ENCODE peak calls at places on chromosome 10, in eight cellular contexts. D is GM06990; X is HepG2; C is A549; O is anterior cingulate cortex; W is astrocyte; Q is CD4-positive, CD25-positive, alpha-beta regulatory T cell; K is NCI-H748 treated with DMSO at 0.1 percent for 48 hours. M is an unnamed sample.

GRCh38 chr10:105241254-105241653 is 600.2 kb downstream of the SORCS3 start:
- DNase-seq in D (no peak), X (no peak), C (no peak), O (no peak), W (no peak), Q (no peak), K (no peak), M (no peak)

GRCh38 chr10:32318476-32318896 is 28.5 kb downstream of the EPC1 start:
- DNase-seq in D (peak), X (no peak), C (no peak), O (no peak), W (no peak), Q (no peak), K (no peak), M (peak)

GRCh38 chr10:62726142-62726541 is 78.4 kb upstream of the ADO start:
- DNase-seq in D (peak), X (no peak), C (no peak), O (no peak), W (no peak), Q (no peak), K (no peak), M (no peak)

GRCh38 chr10:24866615-24867583 is 85.5 kb downstream of the PRTFDC1 start:
- DNase-seq in D (no peak), X (peak), C (peak), O (peak), W (peak), Q (no peak), K (no peak), M (peak)

GRCh38 chr10:131002031-131002861 is 309.3 kb downstream of the TCERG1L start:
- DNase-seq in D (no peak), X (no peak), C (no peak), O (peak), W (no peak), Q (no peak), K (no peak), M (no peak)

GRCh38 chr10:125691160-125691981 is 8.4 kb upstream of the TEX36 start:
- DNase-seq in D (no peak), X (no peak), C (no peak), O (no peak), W (peak), Q (no peak), K (peak), M (peak)

GRCh38 chr10:132420469-132421376 is 23.7 kb downstream of the PWWP2B start:
- DNase-seq in D (no peak), X (peak), C (peak), O (no peak), W (no peak), Q (no peak), K (no peak), M (peak)

GRCh38 chr10:90960355-90960814 is 39.5 kb upstream of the ANKRD1 start:
- DNase-seq in D (peak), X (no peak), C (peak), O (no peak), W (peak), Q (no peak), K (no peak), M (peak)

GRCh38 chr10:79052311-79053080 is 16.3 kb upstream of the ZMIZ1 start:
- DNase-seq in D (no peak), X (peak), C (peak), O (no peak), W (peak), Q (no peak), K (no peak), M (no peak)

GRCh38 chr10:21529236-21529910 is 3.9 kb upstream of the SKIDA1 start:
- DNase-seq in D (no peak), X (no peak), C (peak), O (no peak), W (no peak), Q (no peak), K (peak), M (no peak)

GRCh38 chr10:44671321-44671720 is 239.8 kb upstream of the TMEM72 start:
- DNase-seq in D (no peak), X (no peak), C (no peak), O (no peak), W (no peak), Q (no peak), K (no peak), M (no peak)

GRCh38 chr10:104307576-104308438 is 30.5 kb downstream of the ITPRIP start:
- DNase-seq in D (no peak), X (no peak), C (no peak), O (no peak), W (peak), Q (no peak), K (no peak), M (no peak)

GRCh38 chr10:64036306-64036930 is 515.2 kb downstream of the REEP3 start:
- DNase-seq in D (no peak), X (no peak), C (no peak), O (peak), W (no peak), Q (no peak), K (no peak), M (no peak)

GRCh38 chr10:104026762-104027161 is 58.9 kb downstream of the COL17A1 start:
- DNase-seq in D (no peak), X (no peak), C (peak), O (no peak), W (no peak), Q (no peak), K (no peak), M (no peak)

GRCh38 chr10:62374862-62375710 is 917 bp downstream of the ZNF365 start:
- DNase-seq in D (no peak), X (no peak), C (peak), O (peak), W (no peak), Q (peak), K (no peak), M (no peak)

GRCh38 chr10:2282194-2282593 is 544.9 kb upstream of the ADARB2 start:
- DNase-seq in D (no peak), X (no peak), C (no peak), O (no peak), W (no peak), Q (no peak), K (no peak), M (no peak)

GRCh38 chr10:7572435-7572834 is 94.3 kb downstream of the ITIH5 start:
- DNase-seq in D (no peak), X (no peak), C (no peak), O (peak), W (no peak), Q (no peak), K (no peak), M (no peak)

GRCh38 chr10:75209325-75210192 is 1.0 kb upstream of the VDAC2 start:
- DNase-seq in D (no peak), X (no peak), C (peak), O (peak), W (peak), Q (peak), K (no peak), M (peak)

GRCh38 chr10:27513451-27514191 is 9.5 kb downstream of the RAB18 start:
- DNase-seq in D (no peak), X (no peak), C (no peak), O (no peak), W (peak), Q (no peak), K (no peak), M (peak)

GRCh38 chr10:5283305-5284158 is 81.2 kb upstream of the UCN3 start:
- DNase-seq in D (no peak), X (peak), C (peak), O (no peak), W (peak), Q (peak), K (peak), M (peak)

GRCh38 chr10:45557275-45557905 is 115.2 kb downstream of the ZFAND4 start:
- DNase-seq in D (peak), X (peak), C (no peak), O (no peak), W (no peak), Q (no peak), K (no peak), M (no peak)

GRCh38 chr10:62632071-62632809 is 172.3 kb upstream of the ADO start:
- DNase-seq in D (peak), X (no peak), C (peak), O (no peak), W (peak), Q (peak), K (peak), M (no peak)

GRCh38 chr10:96377816-96378294 is 19.1 kb upstream of the OPALIN start:
- DNase-seq in D (no peak), X (peak), C (no peak), O (no peak), W (no peak), Q (no peak), K (no peak), M (no peak)

GRCh38 chr10:127405221-127405620 is 143.9 kb upstream of the NPS start:
- DNase-seq in D (no peak), X (no peak), C (no peak), O (no peak), W (peak), Q (no peak), K (no peak), M (peak)

GRCh38 chr10:67793313-67793712 is 44.7 kb downstream of the DNAJC12 start:
- DNase-seq in D (no peak), X (no peak), C (no peak), O (no peak), W (no peak), Q (no peak), K (no peak), M (no peak)

GRCh38 chr10:125014086-125014830 is 72.3 kb downstream of the ZRANB1 start:
- DNase-seq in D (no peak), X (no peak), C (no peak), O (no peak), W (no peak), Q (no peak), K (no peak), M (no peak)

GRCh38 chr10:63530409-63530808 is 9.2 kb downstream of the REEP3 start:
- DNase-seq in D (no peak), X (no peak), C (no peak), O (no peak), W (no peak), Q (no peak), K (no peak), M (no peak)

GRCh38 chr10:132591166-132591971 is 53.8 kb downstream of the INPP5A start:
- DNase-seq in D (no peak), X (peak), C (peak), O (no peak), W (peak), Q (no peak), K (no peak), M (peak)

GRCh38 chr10:123583639-123584418 is 82.3 kb upstream of the GPR26 start:
- DNase-seq in D (peak), X (peak), C (peak), O (peak), W (peak), Q (no peak), K (peak), M (peak)

GRCh38 chr10:99519690-99520039 is 13.1 kb upstream of the NKX2-3 start:
- DNase-seq in D (no peak), X (no peak), C (no peak), O (no peak), W (no peak), Q (no peak), K (no peak), M (no peak)

GRCh38 chr10:51501396-51501795 is 198.0 kb downstream of the CSTF2T start:
- DNase-seq in D (no peak), X (no peak), C (no peak), O (no peak), W (no peak), Q (no peak), K (no peak), M (peak)

GRCh38 chr10:28241766-28242399 is 61.0 kb downstream of the MPP7 start:
- DNase-seq in D (no peak), X (peak), C (peak), O (no peak), W (no peak), Q (peak), K (peak), M (peak)

GRCh38 chr10:103105462-103105861 is 87.6 kb downstream of the NT5C2 start:
- DNase-seq in D (no peak), X (no peak), C (no peak), O (no peak), W (no peak), Q (no peak), K (no peak), M (no peak)